ENCODE peak calls at places on chromosomes 2 and 18, in ten cellular contexts. J is neural progenitor cell, V is cardiac muscle cell, S is Peyer's patch, O is AG04450, T is tibial artery, Q is body of pancreas, N is upper lobe of right lung, C is sigmoid colon, E is fibroblast of lung. K is an unnamed sample.

GRCh38 chr2:169260246-169260645 is 102.1 kb downstream of the LRP2 start:
- DNase-seq in O (no peak), J (peak), N (no peak), V (no peak), T (no peak), S (no peak), Q (no peak), C (no peak), E (no peak), K (no peak)

GRCh38 chr2:233422050-233422639 is 67.9 kb downstream of the DGKD start:
- DNase-seq in J (no peak), T (peak), O (no peak), N (peak), S (peak), C (no peak), V (no peak), Q (peak), E (no peak), K (peak)

GRCh38 chr2:201194097-201194496 is 11.2 kb downstream of the CASP10 start:
- DNase-seq in J (no peak), V (no peak), Q (no peak), S (no peak), N (no peak), O (no peak), T (no peak), C (no peak), E (no peak), K (no peak)

GRCh38 chr2:15149063-15149462 is 412.1 kb downstream of the NBAS start:
- DNase-seq in J (no peak), E (no peak), S (no peak), N (no peak), V (no peak), O (no peak), Q (no peak), T (no peak), C (no peak), K (no peak)

GRCh38 chr18:50902797-50903196 is 23.9 kb downstream of the ME2 start:
- DNase-seq in N (no peak), Q (no peak), S (no peak), O (no peak), C (no peak), T (no peak), E (no peak), V (no peak), J (no peak), K (no peak)

GRCh38 chr2:400988-401679 is 113.2 kb upstream of the ALKAL2 start:
- DNase-seq in C (no peak), J (no peak), E (no peak), T (no peak), V (no peak), N (no peak), Q (peak), S (no peak), O (no peak), K (no peak)

GRCh38 chr2:241907171-241907570 is 37.6 kb downstream of the RTP5 start:
- DNase-seq in O (no peak), J (no peak), S (no peak), Q (no peak), E (no peak), C (no peak), N (peak), V (no peak), T (no peak), K (peak)

GRCh38 chr2:222903234-222904220 is 42.7 kb downstream of the ACSL3 start:
- DNase-seq in N (no peak), Q (peak), E (peak), O (no peak), C (no peak), J (peak), T (no peak), S (no peak), V (peak), K (no peak)

GRCh38 chr2:148680462-148680861 is 35.9 kb downstream of the EPC2 start:
- DNase-seq in O (no peak), E (peak), S (no peak), Q (no peak), V (no peak), N (no peak), J (no peak), C (no peak), T (no peak), K (no peak)

GRCh38 chr18:27616324-27616723 is 431.2 kb upstream of the CHST9 start:
- DNase-seq in T (no peak), E (no peak), C (no peak), N (no peak), Q (no peak), S (no peak), J (no peak), O (no peak), V (no peak), K (no peak)

GRCh38 chr18:37403100-37403781 is 162.4 kb downstream of the CELF4 start:
- DNase-seq in S (no peak), T (no peak), N (no peak), Q (peak), C (no peak), O (peak), J (no peak), V (peak), E (peak), K (no peak)

GRCh38 chr18:21672868-21673267 is 31.7 kb downstream of the ABHD3 start:
- DNase-seq in T (no peak), Q (peak), N (no peak), O (no peak), S (peak), E (peak), C (no peak), J (no peak), V (peak), K (no peak)

GRCh38 chr2:70870790-70871189 is 35.2 kb upstream of the CD207 start:
- DNase-seq in E (no peak), N (no peak), T (no peak), Q (no peak), S (no peak), C (no peak), O (no peak), V (no peak), J (no peak), K (no peak)

GRCh38 chr18:51149605-51150429 is 47.7 kb downstream of the MEX3C start:
- DNase-seq in J (no peak), N (no peak), O (peak), T (no peak), S (no peak), E (peak), V (peak), Q (no peak), C (no peak), K (no peak)

GRCh38 chr2:42764096-42764495 is at the start of gene OXER1:
- DNase-seq in E (no peak), O (no peak), C (peak), J (no peak), V (no peak), Q (no peak), T (no peak), N (no peak), S (no peak), K (no peak)

GRCh38 chr2:80473806-80474205 is 169.3 kb upstream of the LRRTM1 start:
- DNase-seq in T (no peak), Q (no peak), C (no peak), N (no peak), V (no peak), S (no peak), E (peak), O (peak), J (no peak), K (no peak)

GRCh38 chr2:220044383-220044782 is 417.0 kb downstream of the SLC4A3 start:
- DNase-seq in C (no peak), N (no peak), O (no peak), S (no peak), Q (no peak), J (peak), V (no peak), E (no peak), T (no peak), K (no peak)

GRCh38 chr18:75003764-75004690 is 204.9 kb downstream of the PTGR3 start:
- DNase-seq in E (no peak), J (no peak), C (no peak), O (no peak), S (no peak), N (no peak), Q (no peak), T (no peak), V (peak), K (no peak)

GRCh38 chr2:137888845-137889244 is 75.4 kb upstream of the HNMT start:
- DNase-seq in J (peak), O (no peak), S (peak), C (no peak), V (peak), E (peak), Q (peak), N (no peak), T (no peak), K (no peak)

GRCh38 chr2:238505119-238505891 is 78.6 kb downstream of the ASB1 start:
- DNase-seq in T (peak), O (no peak), E (no peak), V (no peak), Q (no peak), J (no peak), C (peak), S (peak), N (peak), K (no peak)

GRCh38 chr2:241161646-241162281 is 11.5 kb downstream of the PPP1R7 start:
- DNase-seq in Q (peak), E (peak), N (no peak), T (peak), J (no peak), C (peak), O (no peak), V (peak), S (no peak), K (peak)

GRCh38 chr2:188966079-188966571 is 8.0 kb upstream of the COL3A1 start:
- DNase-seq in O (no peak), E (no peak), T (no peak), V (peak), N (no peak), Q (no peak), J (no peak), S (no peak), C (no peak), K (no peak)

GRCh38 chr2:211391206-211391605 is 834.8 kb downstream of the CPS1 start:
- DNase-seq in C (no peak), T (no peak), Q (no peak), V (no peak), J (peak), S (no peak), N (no peak), O (no peak), E (no peak), K (no peak)

GRCh38 chr2:66509326-66509811 is 74.4 kb downstream of the MEIS1 start:
- DNase-seq in Q (no peak), E (no peak), N (no peak), V (peak), T (no peak), C (no peak), J (no peak), S (no peak), O (no peak), K (no peak)

GRCh38 chr2:27016801-27017325 is 15.9 kb upstream of the TMEM214 start:
- DNase-seq in Q (peak), C (no peak), N (no peak), V (peak), E (peak), S (no peak), T (peak), J (peak), O (peak), K (no peak)

GRCh38 chr2:65292461-65293127 is 65.0 kb downstream of the ACTR2 start:
- DNase-seq in V (no peak), J (no peak), S (no peak), N (no peak), T (no peak), O (no peak), C (no peak), E (no peak), Q (no peak), K (no peak)

GRCh38 chr2:128473175-128474013 is 154.7 kb upstream of the HS6ST1 start:
- DNase-seq in S (no peak), O (no peak), Q (no peak), T (no peak), N (peak), E (peak), J (peak), C (peak), V (peak), K (peak)

GRCh38 chr18:57737661-57738060 is 65.5 kb downstream of the ATP8B1 start:
- DNase-seq in J (no peak), O (peak), Q (peak), N (peak), C (peak), V (peak), E (peak), S (no peak), T (peak), K (peak)

GRCh38 chr2:174181368-174181767 is 67.0 kb downstream of the OLA1 start:
- DNase-seq in C (no peak), O (no peak), V (no peak), Q (no peak), N (no peak), E (no peak), J (no peak), T (no peak), S (no peak), K (no peak)

GRCh38 chr18:13558790-13559189 is 167.6 kb downstream of the FAM210A start:
- DNase-seq in V (no peak), S (no peak), J (no peak), Q (no peak), N (no peak), T (no peak), O (no peak), C (no peak), E (no peak), K (peak)
- H3K27ac ChIP-seq in V (no peak), S (no peak), J (no peak), Q (no peak), N (no peak), T (no peak), O (no peak), C (no peak), E (no peak), K (no peak)

DNA sequence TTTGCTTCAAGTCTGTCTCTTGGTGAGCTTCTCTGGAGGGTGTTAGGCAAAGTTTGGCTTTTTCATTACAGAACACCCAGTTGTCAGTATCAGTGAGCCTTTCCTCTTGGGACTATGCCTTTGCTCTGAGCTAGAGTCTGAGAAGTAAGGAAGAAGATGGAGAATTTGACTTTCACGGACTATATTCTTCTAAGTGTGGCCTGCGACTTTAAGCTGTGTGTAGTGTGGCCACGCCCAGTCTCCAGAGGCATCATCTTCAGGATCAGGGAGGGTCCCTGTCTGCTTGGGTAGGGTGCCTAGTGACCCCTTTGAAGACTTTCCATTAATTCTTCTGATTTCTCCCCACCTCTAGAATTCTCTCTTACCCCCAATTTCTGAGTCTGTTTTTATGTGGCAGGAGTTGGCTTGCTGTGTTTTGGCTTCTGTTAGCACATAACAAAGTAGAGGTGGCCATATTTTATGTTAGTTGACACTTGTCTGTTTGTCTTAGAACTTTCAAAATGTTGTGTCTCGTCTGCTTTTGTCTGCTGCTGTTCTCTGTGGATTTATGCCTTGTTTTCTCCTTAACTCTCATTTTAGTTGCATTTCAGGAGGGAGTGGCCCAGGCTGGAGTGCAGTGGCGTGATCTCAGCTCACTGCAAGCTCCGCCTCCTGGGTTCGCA is 8.6 kb downstream of the PLEKHB2 start:
- DNase-seq in C (no peak), T (no peak), S (no peak), E (no peak), V (no peak), Q (no peak), N (no peak), O (no peak), J (no peak), K (no peak)
- TF ChIP-seq CTCF in C (no peak), T (no peak), S (no peak), E (no peak), V (no peak), Q (no peak), N (no peak), O (no peak), J (no peak), K (no peak)

GRCh38 chr2:172578860-172579512 is 23.1 kb downstream of the PDK1 start:
- DNase-seq in T (no peak), S (no peak), C (no peak), E (no peak), O (no peak), V (no peak), J (no peak), Q (no peak), N (no peak), K (no peak)
- H3K27ac ChIP-seq in T (no peak), S (no peak), C (no peak), E (no peak), O (no peak), V (peak), J (no peak), Q (no peak), N (no peak), K (no peak)

DNA sequence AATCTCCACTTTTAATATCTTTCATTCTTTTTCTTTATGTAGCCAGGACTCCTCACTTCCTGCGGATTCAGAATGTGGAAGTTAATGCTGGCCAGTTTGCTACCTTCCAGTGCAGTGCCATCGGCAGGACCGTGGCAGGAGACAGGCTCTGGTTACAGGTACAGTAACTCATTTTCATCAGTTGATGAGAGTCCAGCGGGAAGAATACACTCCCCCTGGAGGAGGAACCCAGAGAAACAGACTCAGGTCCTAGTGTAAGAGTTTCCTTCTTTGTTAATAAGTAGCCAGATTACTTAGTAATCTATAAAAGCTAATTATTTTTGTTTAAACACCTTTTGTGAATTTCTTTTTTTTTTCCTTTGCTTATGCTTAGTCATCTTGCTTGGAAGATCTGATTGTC is 359.4 kb downstream of the PTPRM start:
- DNase-seq in T (no peak), O (no peak), E (no peak), N (no peak), J (peak), V (no peak), S (no peak), C (no peak), Q (peak), K (no peak)
- TF ChIP-seq CTCF in T (no peak), O (peak), E (no peak), N (peak), J (peak), V (no peak), S (no peak), C (no peak), Q (peak), K (no peak)

GRCh38 chr2:45698538-45698937 is 47.1 kb downstream of the PRKCE start:
- DNase-seq in V (no peak), E (no peak), S (no peak), Q (no peak), C (no peak), J (no peak), N (no peak), O (no peak), T (no peak), K (no peak)
- H3K27ac ChIP-seq in V (no peak), E (peak), S (no peak), Q (no peak), C (peak), J (no peak), N (no peak), O (no peak), T (no peak), K (no peak)

GRCh38 chr2:110904410-110905148 is 172.2 kb downstream of the ACOXL start:
- DNase-seq in C (no peak), J (peak), N (no peak), E (no peak), S (no peak), Q (no peak), O (no peak), T (no peak), V (no peak), K (no peak)
- TF ChIP-seq CTCF in C (no peak), J (no peak), N (no peak), E (no peak), S (no peak), Q (no peak), O (no peak), T (no peak), V (no peak), K (no peak)

DNA sequence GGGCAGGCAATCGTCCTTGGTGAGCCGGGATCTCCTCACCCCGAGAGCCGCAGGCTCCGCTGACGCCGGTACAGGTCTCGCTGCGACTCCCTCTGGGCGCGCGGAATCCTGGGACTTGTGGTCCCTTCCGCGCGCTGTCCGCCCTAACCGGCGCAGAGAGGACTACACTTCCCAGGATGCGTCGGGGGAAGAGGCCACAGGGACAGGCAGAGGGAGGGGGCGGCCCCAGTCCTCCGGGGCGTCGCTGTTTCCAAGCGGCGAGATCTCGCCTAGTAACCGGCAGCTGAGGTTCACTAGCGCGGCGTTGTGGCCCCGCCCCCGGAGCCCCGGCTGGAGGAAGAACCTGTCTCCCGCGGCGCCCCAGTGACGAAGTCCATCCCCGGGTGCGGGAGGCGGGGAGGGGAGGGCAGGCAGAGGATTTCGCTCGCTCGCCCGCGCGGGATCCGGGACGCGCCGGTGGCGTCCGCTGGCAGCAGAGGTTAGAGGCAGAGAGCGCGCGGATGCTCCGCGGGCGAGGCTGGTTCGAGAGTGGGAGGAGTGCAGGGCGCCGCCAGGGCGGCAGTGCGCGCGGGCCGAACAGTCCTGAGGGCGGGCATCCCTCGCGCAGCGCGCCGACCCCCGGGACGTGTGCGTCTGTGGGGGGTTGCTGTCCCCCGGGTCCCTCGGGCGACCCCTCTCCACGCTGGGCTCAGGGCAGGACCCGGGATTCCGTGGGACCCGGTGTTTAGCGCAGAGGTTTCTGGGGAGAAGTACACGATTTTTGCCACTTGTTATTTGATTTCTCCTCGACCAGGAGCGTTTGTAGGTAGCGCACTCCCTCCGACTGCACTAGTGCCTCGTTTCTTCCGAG is at the start of gene EML6:
- DNase-seq in C (peak), S (peak), J (peak), T (peak), O (peak), V (peak), N (peak), Q (peak), E (peak), K (peak)
- H3K27ac ChIP-seq in C (peak), S (peak), J (no peak), T (peak), O (peak), V (no peak), N (peak), Q (peak), E (peak), K (peak)

K was measured in coronary artery.